ENCODE peak calls at places on chromosomes 5 and 9, in nine cellular contexts. Y is substantia nigra; V is astrocyte of the spinal cord; R is hepatic stellate cell; U is NCI-H460; L is activated T-cell treated with anti-CD3 and anti-CD28 coated beads, Interleukin-2, amount 50 U/mL, for 1 hour; G is effector memory CD4-positive, alpha-beta T cell; E is posterior vena cava; C is frontal cortex. M is an unnamed sample.

GRCh38 chr5:31113101-31113500 is 80.4 kb upstream of the CDH6 start:
- DNase-seq in Y (no peak), C (no peak), E (no peak), L (no peak), G (no peak), V (peak), U (no peak), R (peak), M (no peak)

GRCh38 chr9:123338710-123339665 is 17.0 kb upstream of the CRB2 start:
- DNase-seq in R (no peak), G (no peak), L (peak), Y (no peak), V (peak), U (no peak), E (no peak), C (no peak), M (peak)

GRCh38 chr5:51397996-51398395 is 14.7 kb downstream of the ISL1 start:
- DNase-seq in Y (no peak), U (no peak), C (no peak), V (no peak), E (no peak), G (no peak), L (no peak), R (no peak), M (no peak)

GRCh38 chr5:125696762-125697161 is 726.4 kb upstream of the GRAMD2B start:
- DNase-seq in R (peak), V (peak), U (no peak), Y (no peak), G (no peak), C (no peak), L (no peak), E (no peak), M (no peak)

GRCh38 chr9:109244179-109245132 is 76.4 kb downstream of the EPB41L4B start:
- DNase-seq in V (peak), R (peak), E (peak), L (peak), U (peak), Y (peak), G (peak), C (peak), M (peak)

GRCh38 chr5:134550271-134551214 is 25.1 kb downstream of the JADE2 start:
- DNase-seq in C (no peak), V (peak), Y (no peak), G (no peak), E (peak), R (no peak), L (no peak), U (no peak), M (no peak)

GRCh38 chr9:33924978-33925797 is 108.2 kb downstream of the UBE2R2 start:
- DNase-seq in C (peak), E (peak), R (peak), G (no peak), L (no peak), V (peak), U (peak), Y (peak), M (no peak)

GRCh38 chr5:179373961-179374505 is 28.8 kb upstream of the ADAMTS2 start:
- DNase-seq in U (no peak), C (no peak), R (no peak), E (peak), L (no peak), Y (no peak), G (no peak), V (no peak), M (no peak)

GRCh38 chr5:127898551-127899213 is 184.9 kb upstream of the SLC12A2 start:
- DNase-seq in R (no peak), U (no peak), E (no peak), Y (no peak), L (no peak), C (no peak), V (no peak), G (no peak), M (no peak)

GRCh38 chr5:153362026-153362425 is 128.4 kb upstream of the GRIA1 start:
- DNase-seq in C (no peak), V (no peak), G (no peak), U (no peak), R (no peak), Y (no peak), E (no peak), L (no peak), M (no peak)

GRCh38 chr9:84969084-84969483 is 299.6 kb downstream of the NTRK2 start:
- DNase-seq in U (no peak), V (peak), Y (no peak), E (no peak), R (no peak), G (no peak), C (no peak), L (no peak), M (no peak)

GRCh38 chr5:132429451-132430440 is 60.2 kb downstream of the SLC22A5 start:
- DNase-seq in R (no peak), U (no peak), G (no peak), V (no peak), E (no peak), L (peak), Y (no peak), C (no peak), M (no peak)

GRCh38 chr5:134053840-134054338 is 49.1 kb upstream of the VDAC1 start:
- DNase-seq in L (no peak), R (no peak), E (no peak), G (no peak), V (peak), U (no peak), Y (no peak), C (no peak), M (no peak)

GRCh38 chr5:89613222-89613956 is 730.4 kb upstream of the MEF2C start:
- DNase-seq in C (no peak), U (no peak), G (no peak), E (no peak), Y (no peak), V (no peak), L (no peak), R (no peak), M (no peak)

GRCh38 chr5:138944527-138945322 is 69.6 kb upstream of the LRRTM2 start:
- DNase-seq in U (no peak), C (no peak), R (no peak), E (no peak), Y (no peak), L (no peak), G (no peak), V (no peak), M (no peak)

GRCh38 chr9:107328510-107328909 is 45.4 kb downstream of the RAD23B start:
- DNase-seq in Y (no peak), C (no peak), R (no peak), L (no peak), V (no peak), G (no peak), E (no peak), U (no peak), M (no peak)

GRCh38 chr5:41925555-41925946 is 470 bp downstream of the FBXO4 start:
- DNase-seq in V (peak), R (peak), E (peak), U (peak), Y (no peak), L (no peak), C (peak), G (no peak), M (peak)

GRCh38 chr5:73515232-73515631 is 17.0 kb downstream of the BTF3 start:
- DNase-seq in L (no peak), Y (no peak), V (no peak), C (no peak), E (no peak), U (no peak), R (no peak), G (no peak), M (no peak)

GRCh38 chr5:16082982-16083381 is 96.6 kb downstream of the MARCHF11 start:
- DNase-seq in U (no peak), L (no peak), V (no peak), C (no peak), R (no peak), Y (no peak), E (no peak), G (no peak), M (no peak)

GRCh38 chr5:171342362-171343111 is 33.5 kb downstream of the TLX3 start:
- DNase-seq in G (no peak), E (no peak), L (no peak), V (peak), U (peak), Y (no peak), R (peak), C (peak), M (no peak)

GRCh38 chr5:135977375-135977928 is 22.7 kb upstream of the LECT2 start:
- DNase-seq in V (peak), Y (no peak), L (peak), E (peak), U (peak), G (peak), R (no peak), C (no peak), M (peak)

GRCh38 chr5:172127581-172127980 is 60.4 kb downstream of the STK10 start:
- DNase-seq in G (no peak), C (no peak), L (no peak), R (no peak), Y (no peak), E (peak), U (no peak), V (no peak), M (no peak)

GRCh38 chr9:32866292-32866691 is 83.0 kb downstream of the TMEM215 start:
- DNase-seq in L (no peak), U (no peak), G (no peak), E (no peak), Y (no peak), C (peak), V (no peak), R (no peak), M (no peak)

GRCh38 chr5:36728697-36729543 is 122.5 kb downstream of the SLC1A3 start:
- DNase-seq in U (peak), L (no peak), C (peak), G (no peak), E (no peak), V (peak), R (peak), Y (no peak), M (no peak)

GRCh38 chr9:81489048-81489447 is 200.3 kb downstream of the TLE1 start:
- DNase-seq in L (no peak), G (no peak), U (no peak), R (no peak), Y (no peak), C (peak), E (no peak), V (no peak), M (no peak)

GRCh38 chr9:95285307-95285706 is 32.2 kb downstream of the FANCC start:
- DNase-seq in E (no peak), V (no peak), C (no peak), G (no peak), L (no peak), R (no peak), Y (no peak), U (no peak), M (no peak)

GRCh38 chr5:130135506-130135905 is 231.2 kb downstream of the CHSY3 start:
- DNase-seq in C (no peak), R (peak), G (no peak), E (no peak), U (peak), Y (no peak), L (no peak), V (peak), M (no peak)

GRCh38 chr5:172303996-172304335 is 20.4 kb upstream of the UBTD2 start:
- DNase-seq in G (no peak), C (no peak), E (no peak), R (no peak), U (no peak), L (no peak), V (no peak), Y (no peak), M (no peak)

GRCh38 chr5:8176101-8176693 is 307.2 kb downstream of the MTRR start:
- DNase-seq in Y (no peak), L (no peak), E (no peak), G (no peak), C (no peak), V (no peak), U (no peak), R (no peak), M (peak)

M was measured in left cardiac atrium.